ENCODE peak calls at places on chromosomes 13 and 19, in six cellular contexts. One of them, this sample, is unnamed. For H3K4me1, the result is how much of the 10 kb centered on the place peaks cover.

GRCh38 chr19:29671393-29672076 is 6.3 kb downstream of the PLEKHF1 start:
- DNase-seq in adrenal gland: peak
- DNase-seq in ovary: no peak
- DNase-seq in A549: no peak
- DNase-seq in vagina: no peak
- DNase-seq in body of pancreas: peak
- DNase-seq in this sample: peak

GRCh38 chr13:113735750-113736149 is 23.3 kb upstream of the TMEM255B start:
- DNase-seq in vagina: no peak
- DNase-seq in A549: no peak
- DNase-seq in body of pancreas: no peak
- DNase-seq in adrenal gland: no peak
- DNase-seq in ovary: no peak
- DNase-seq in this sample: no peak

GRCh38 chr19:33373701-33374405 is at the start of gene CEBPG:
- DNase-seq in vagina: no peak
- DNase-seq in ovary: peak
- DNase-seq in adrenal gland: peak
- DNase-seq in A549: peak
- DNase-seq in body of pancreas: peak
- DNase-seq in this sample: no peak

GRCh38 chr13:33139186-33139585 is 123.0 kb downstream of the KL start:
- DNase-seq in ovary: no peak
- DNase-seq in A549: no peak
- DNase-seq in adrenal gland: peak
- DNase-seq in vagina: no peak
- DNase-seq in body of pancreas: peak
- DNase-seq in this sample: peak

GRCh38 chr19:33245948-33246728 is 20.5 kb upstream of the SLC7A10 start:
- DNase-seq in adrenal gland: no peak
- DNase-seq in A549: no peak
- DNase-seq in ovary: no peak
- DNase-seq in vagina: no peak
- DNase-seq in body of pancreas: no peak
- DNase-seq in this sample: peak

GRCh38 chr19:30061557-30062330 is 119.7 kb downstream of the URI1 start:
- DNase-seq in adrenal gland: no peak
- DNase-seq in ovary: no peak
- DNase-seq in A549: no peak
- DNase-seq in body of pancreas: no peak
- DNase-seq in vagina: no peak
- DNase-seq in this sample: no peak

GRCh38 chr13:74316531-74316930 is 182.3 kb upstream of the KLF12 start:
- DNase-seq in body of pancreas: no peak
- DNase-seq in ovary: no peak
- DNase-seq in vagina: no peak
- DNase-seq in A549: no peak
- DNase-seq in adrenal gland: no peak
- DNase-seq in this sample: no peak

GRCh38 chr19:3135961-3136683 is at the start of gene GNA15:
- DNase-seq in ovary: peak
- DNase-seq in A549: no peak
- DNase-seq in body of pancreas: no peak
- DNase-seq in adrenal gland: peak
- DNase-seq in vagina: no peak
- DNase-seq in this sample: no peak

GRCh38 chr13:53004605-53005004 is 24.0 kb upstream of the OLFM4 start:
- DNase-seq in adrenal gland: no peak
- DNase-seq in vagina: no peak
- DNase-seq in body of pancreas: no peak
- DNase-seq in A549: no peak
- DNase-seq in ovary: no peak
- DNase-seq in this sample: no peak

GRCh38 chr19:3575260-3575741 is 2.6 kb downstream of the HMG20B start:
- DNase-seq in body of pancreas: no peak
- DNase-seq in A549: no peak
- DNase-seq in ovary: no peak
- DNase-seq in adrenal gland: no peak
- DNase-seq in vagina: no peak
- DNase-seq in this sample: no peak

GRCh38 chr13:68588623-68589022 is 1358.5 kb upstream of the PCDH9 start:
- DNase-seq in A549: no peak
- DNase-seq in vagina: no peak
- DNase-seq in body of pancreas: no peak
- DNase-seq in ovary: no peak
- DNase-seq in adrenal gland: no peak
- DNase-seq in this sample: no peak

GRCh38 chr19:2524840-2525723 is 49.2 kb downstream of the GADD45B start:
- DNase-seq in body of pancreas: no peak
- DNase-seq in A549: peak
- DNase-seq in adrenal gland: peak
- DNase-seq in vagina: no peak
- DNase-seq in ovary: no peak
- DNase-seq in this sample: no peak

GRCh38 chr19:56403261-56403660 is 871 bp upstream of the ZNF583 start:
- DNase-seq in adrenal gland: peak
- DNase-seq in vagina: no peak
- DNase-seq in body of pancreas: no peak
- DNase-seq in A549: no peak
- DNase-seq in ovary: no peak
- DNase-seq in this sample: no peak

GRCh38 chr19:5184930-5185329 is 155.7 kb downstream of the PTPRS start:
- DNase-seq in ovary: no peak
- DNase-seq in adrenal gland: no peak
- DNase-seq in vagina: no peak
- DNase-seq in body of pancreas: no peak
- DNase-seq in A549: no peak
- DNase-seq in this sample: no peak

GRCh38 chr13:48838193-48839000 is 137.3 kb upstream of the FNDC3A start:
- DNase-seq in A549: no peak
- DNase-seq in body of pancreas: no peak
- DNase-seq in vagina: no peak
- DNase-seq in adrenal gland: no peak
- DNase-seq in ovary: no peak
- DNase-seq in this sample: no peak

GRCh38 chr13:48950507-48950886 is 25.2 kb upstream of the FNDC3A start:
- DNase-seq in ovary: no peak
- DNase-seq in adrenal gland: no peak
- DNase-seq in vagina: no peak
- DNase-seq in A549: no peak
- DNase-seq in body of pancreas: no peak
- DNase-seq in this sample: no peak

GRCh38 chr19:30564551-30565011 is 192.4 kb downstream of the ZNF536 start:
- DNase-seq in adrenal gland: no peak
- DNase-seq in A549: no peak
- DNase-seq in body of pancreas: no peak
- DNase-seq in vagina: no peak
- DNase-seq in ovary: no peak
- DNase-seq in this sample: no peak

DNA sequence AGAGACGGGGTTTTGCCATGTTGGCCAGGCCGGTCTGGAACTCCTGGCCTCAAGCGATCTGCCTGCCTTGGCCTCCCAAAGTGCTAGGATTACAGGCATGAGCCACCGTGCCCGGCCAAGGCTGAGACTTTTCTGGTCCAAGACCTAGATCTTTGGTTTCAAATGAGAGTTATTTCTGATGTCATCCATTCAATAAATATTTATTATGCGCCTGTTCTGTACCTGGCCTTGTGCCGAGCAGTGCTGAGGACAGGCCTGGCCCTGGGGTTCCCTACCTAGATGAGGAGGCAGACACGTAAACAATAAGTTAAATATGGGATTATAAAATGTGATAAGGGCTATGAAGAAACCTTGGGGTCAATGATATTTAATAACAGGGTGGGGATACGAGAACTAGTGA is 4.5 kb downstream of the RELB start:
- DNase-seq in vagina: no peak
- DNase-seq in adrenal gland: no peak
- DNase-seq in body of pancreas: no peak
- DNase-seq in A549: no peak
- DNase-seq in ovary: no peak
- DNase-seq in this sample: no peak
- H3K27ac ChIP-seq in vagina: no peak
- H3K27ac ChIP-seq in adrenal gland: no peak
- H3K27ac ChIP-seq in body of pancreas: no peak
- H3K27ac ChIP-seq in A549: no peak
- H3K27ac ChIP-seq in ovary: no peak
- H3K27ac ChIP-seq in this sample: no peak

GRCh38 chr19:35120898-35121297 is 5.3 kb downstream of the FXYD3 start:
- DNase-seq in ovary: no peak
- DNase-seq in A549: no peak
- DNase-seq in adrenal gland: no peak
- DNase-seq in body of pancreas: no peak
- DNase-seq in vagina: no peak
- DNase-seq in this sample: no peak

GRCh38 chr19:35124098-35125060 is 8.8 kb downstream of the FXYD3 start:
- DNase-seq in adrenal gland: peak
- DNase-seq in ovary: peak
- DNase-seq in vagina: no peak
- DNase-seq in A549: peak
- DNase-seq in body of pancreas: peak
- DNase-seq in this sample: peak

GRCh38 chr19:35123573-35123972 is 8.0 kb downstream of the FXYD3 start:
- DNase-seq in ovary: no peak
- DNase-seq in vagina: no peak
- DNase-seq in A549: no peak
- DNase-seq in body of pancreas: peak
- DNase-seq in adrenal gland: peak
- DNase-seq in this sample: peak

GRCh38 chr19:35125270-35125717 is 9.6 kb downstream of the LGI4 start:
- DNase-seq in ovary: no peak
- DNase-seq in adrenal gland: no peak
- DNase-seq in A549: no peak
- DNase-seq in vagina: no peak
- DNase-seq in body of pancreas: no peak
- DNase-seq in this sample: no peak

GRCh38 chr19:35122687-35123551 is 7.3 kb downstream of the FXYD3 start:
- DNase-seq in body of pancreas: no peak
- DNase-seq in ovary: no peak
- DNase-seq in vagina: no peak
- DNase-seq in adrenal gland: no peak
- DNase-seq in A549: no peak
- DNase-seq in this sample: no peak
- H3K4me1 ChIP-seq in body of pancreas: under half
- H3K4me1 ChIP-seq in ovary: under half
- H3K4me1 ChIP-seq in vagina: half or more
- H3K4me1 ChIP-seq in adrenal gland: under half
- H3K4me1 ChIP-seq in A549: under half
- H3K4me1 ChIP-seq in this sample: under half

GRCh38 chr19:19443902-19444693 is 38.6 kb downstream of the GATAD2A start:
- DNase-seq in body of pancreas: no peak
- DNase-seq in A549: no peak
- DNase-seq in vagina: no peak
- DNase-seq in ovary: no peak
- DNase-seq in adrenal gland: no peak
- DNase-seq in this sample: no peak
- TF ChIP-seq POLR2A in body of pancreas: no peak
- TF ChIP-seq POLR2A in A549: no peak
- TF ChIP-seq POLR2A in vagina: no peak
- TF ChIP-seq POLR2A in ovary: no peak
- TF ChIP-seq POLR2A in adrenal gland: no peak
- TF ChIP-seq POLR2A in this sample: no peak

DNA sequence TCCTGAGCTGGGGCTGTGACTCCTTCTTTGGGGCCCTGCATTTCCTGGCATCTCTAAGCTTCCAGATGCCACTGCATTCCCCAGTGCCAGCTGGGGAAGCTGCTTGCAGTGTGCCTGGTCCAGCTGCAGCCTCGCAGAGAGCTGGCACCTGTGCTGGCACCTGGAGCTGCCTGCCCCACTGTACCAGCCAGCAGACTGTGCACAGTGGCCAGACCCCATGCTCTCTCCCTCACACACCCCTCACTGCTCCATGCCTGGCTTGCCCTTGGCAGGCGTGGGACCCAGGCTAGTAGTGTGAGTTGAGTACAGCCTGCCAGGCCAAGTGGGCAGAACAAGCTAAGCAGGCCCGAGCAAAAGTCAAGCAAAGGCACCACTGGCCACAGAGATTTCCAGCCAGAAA is 327.5 kb downstream of the NDFIP2 start:
- DNase-seq in body of pancreas: no peak
- DNase-seq in ovary: no peak
- DNase-seq in adrenal gland: no peak
- DNase-seq in vagina: no peak
- DNase-seq in A549: no peak
- DNase-seq in this sample: no peak
- H3K27ac ChIP-seq in body of pancreas: no peak
- H3K27ac ChIP-seq in ovary: no peak
- H3K27ac ChIP-seq in adrenal gland: no peak
- H3K27ac ChIP-seq in vagina: no peak
- H3K27ac ChIP-seq in A549: no peak
- H3K27ac ChIP-seq in this sample: no peak

GRCh38 chr13:110336108-110336507 is 29.0 kb downstream of the COL4A2 start:
- DNase-seq in A549: no peak
- DNase-seq in adrenal gland: no peak
- DNase-seq in ovary: no peak
- DNase-seq in vagina: no peak
- DNase-seq in body of pancreas: no peak
- DNase-seq in this sample: no peak
- H3K4me1 ChIP-seq in A549: under half
- H3K4me1 ChIP-seq in adrenal gland: under half
- H3K4me1 ChIP-seq in ovary: under half
- H3K4me1 ChIP-seq in vagina: half or more
- H3K4me1 ChIP-seq in body of pancreas: under half
- H3K4me1 ChIP-seq in this sample: under half

This sample was measured in gastrocnemius medialis.